ENCODE peak calls at places on chromosomes 6 and 20, in five cellular contexts. T, D, J, P and X are unnamed samples.

GRCh38 chr6:138545621-138545980 is 46.3 kb upstream of the NHSL1 start:
- DNase-seq in T (peak; percentile 78), D (no peak), J (peak; percentile 63), P (peak; percentile 24), X (peak; percentile 73)

GRCh38 chr20:10673176-10673830 is 496 bp downstream of the JAG1 start:
- DNase-seq in T (no peak), D (peak; percentile 16), J (peak; percentile 29), P (peak; percentile 45), X (no peak)

GRCh38 chr6:170144952-170145587 is 145.8 kb downstream of the DLL1 start:
- DNase-seq in T (no peak), D (no peak), J (no peak), P (no peak), X (no peak)

GRCh38 chr6:129575378-129576118 is 134.4 kb downstream of the ARHGAP18 start:
- DNase-seq in T (peak; percentile 75), D (peak; percentile 14), J (peak; percentile 67), P (peak; percentile 17), X (peak; percentile 80)

GRCh38 chr6:121090492-121090891 is 243.8 kb downstream of the TBC1D32 start:
- DNase-seq in T (no peak), D (no peak), J (no peak), P (no peak), X (no peak)

GRCh38 chr6:130259557-130259956 is 36.8 kb upstream of the SAMD3 start:
- DNase-seq in T (no peak), D (no peak), J (no peak), P (no peak), X (no peak)

GRCh38 chr6:156880913-156881312 is 103.7 kb downstream of the ARID1B start:
- DNase-seq in T (no peak), D (no peak), J (no peak), P (no peak), X (no peak)

GRCh38 chr6:92723390-92723931 is 695.9 kb downstream of the EPHA7 start:
- DNase-seq in T (no peak), D (no peak), J (peak; percentile 40), P (peak; percentile 8), X (no peak)

GRCh38 chr20:25750765-25751696 is 54.4 kb upstream of the ZNF337 start:
- DNase-seq in T (peak; percentile 39), D (peak; percentile 73), J (peak; percentile 22), P (peak; percentile 51), X (peak; percentile 16)

GRCh38 chr6:88626460-88626859 is 337.0 kb downstream of the RNGTT start:
- DNase-seq in T (no peak), D (no peak), J (peak; percentile 3), P (no peak), X (peak; percentile 33)

GRCh38 chr6:143224516-143224915 is 163.8 kb downstream of the AIG1 start:
- DNase-seq in T (no peak), D (no peak), J (no peak), P (no peak), X (no peak)

GRCh38 chr6:112951829-112952228 is 604.7 kb downstream of the RFPL4B start:
- DNase-seq in T (no peak), D (no peak), J (no peak), P (no peak), X (peak; percentile 21)

GRCh38 chr6:54621285-54621684 is 225.3 kb upstream of the FAM83B start:
- DNase-seq in T (no peak), D (no peak), J (peak; percentile 24), P (no peak), X (no peak)
- TF ChIP-seq CTCF in T (peak; percentile 48), D (no peak), J (peak; percentile 66), P (peak; percentile 21), X (no peak)

GRCh38 chr6:35247642-35248231 is 11.8 kb upstream of the ZNF76 start:
- DNase-seq in T (no peak), D (no peak), J (no peak), P (no peak), X (no peak)
- TF ChIP-seq CTCF in T (no peak), D (no peak), J (no peak), P (no peak), X (no peak)

DNA sequence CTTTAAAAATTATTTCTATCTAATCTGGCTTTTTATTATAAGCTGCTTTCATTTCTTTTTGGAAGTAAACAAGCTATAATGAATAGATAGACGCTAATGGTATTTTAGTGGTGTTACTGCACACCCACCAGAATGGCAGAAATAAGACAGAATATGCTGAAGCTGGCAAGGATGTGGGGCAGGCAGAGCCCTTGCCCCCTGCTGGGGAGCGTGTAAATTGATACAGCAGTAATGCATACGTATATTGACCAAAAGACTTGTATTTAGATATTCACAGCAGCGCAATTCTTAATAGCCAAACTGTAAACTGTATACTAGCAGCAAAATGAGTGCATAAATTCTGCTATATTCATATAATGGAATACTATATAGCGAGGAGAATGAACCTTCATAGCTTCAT is 35.3 kb downstream of the TMEM181 start:
- DNase-seq in T (no peak), D (peak; percentile 26), J (peak; percentile 3), P (no peak), X (no peak)
- TF ChIP-seq CTCF in T (peak; percentile 20), D (peak; percentile 22), J (peak; percentile 32), P (no peak), X (peak; percentile 7)

DNA sequence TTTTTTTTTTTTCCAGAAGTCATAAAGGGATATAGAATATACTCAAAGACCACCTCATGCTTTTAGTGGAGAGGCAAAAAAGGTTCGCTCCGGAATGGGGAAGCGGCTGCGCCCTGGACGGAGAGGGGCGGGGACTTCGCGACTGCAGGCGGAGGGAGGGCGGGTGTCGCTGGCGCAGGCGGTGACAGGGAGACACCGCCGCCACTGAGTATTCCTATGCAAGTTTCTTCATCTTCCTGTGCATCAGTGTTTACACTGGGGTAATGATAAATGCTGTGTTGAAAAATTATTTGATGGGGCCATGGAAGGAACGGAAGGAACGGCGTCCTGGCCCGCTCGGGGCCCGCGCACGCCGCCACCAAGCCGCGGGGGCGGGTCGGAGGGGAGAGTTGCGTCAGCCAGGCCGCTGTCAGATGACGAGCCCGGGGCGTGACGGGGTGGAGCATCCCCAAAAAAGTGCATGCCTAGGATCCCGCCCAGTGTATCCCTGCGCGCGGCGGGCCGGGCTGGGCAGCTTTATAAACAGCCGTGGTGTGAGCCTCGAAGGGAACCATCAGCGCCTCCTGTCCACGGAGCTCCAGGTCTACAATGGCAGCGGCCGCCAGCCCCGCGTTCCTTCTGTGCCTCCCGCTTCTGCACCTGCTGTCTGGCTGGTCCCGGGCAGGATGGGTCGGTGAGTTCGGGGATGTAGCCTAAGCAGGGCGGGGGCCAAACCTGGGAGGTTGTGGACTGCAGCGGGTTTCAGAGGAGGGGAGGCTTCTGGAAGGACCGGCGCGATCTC is at the start of gene ULBP1:
- DNase-seq in T (peak; percentile 88), D (peak; percentile 84), J (peak; percentile 94), P (peak; percentile 76), X (peak; percentile 89)
- TF ChIP-seq CTCF in T (peak; percentile 13), D (no peak), J (peak; percentile 20), P (no peak), X (no peak)

DNA sequence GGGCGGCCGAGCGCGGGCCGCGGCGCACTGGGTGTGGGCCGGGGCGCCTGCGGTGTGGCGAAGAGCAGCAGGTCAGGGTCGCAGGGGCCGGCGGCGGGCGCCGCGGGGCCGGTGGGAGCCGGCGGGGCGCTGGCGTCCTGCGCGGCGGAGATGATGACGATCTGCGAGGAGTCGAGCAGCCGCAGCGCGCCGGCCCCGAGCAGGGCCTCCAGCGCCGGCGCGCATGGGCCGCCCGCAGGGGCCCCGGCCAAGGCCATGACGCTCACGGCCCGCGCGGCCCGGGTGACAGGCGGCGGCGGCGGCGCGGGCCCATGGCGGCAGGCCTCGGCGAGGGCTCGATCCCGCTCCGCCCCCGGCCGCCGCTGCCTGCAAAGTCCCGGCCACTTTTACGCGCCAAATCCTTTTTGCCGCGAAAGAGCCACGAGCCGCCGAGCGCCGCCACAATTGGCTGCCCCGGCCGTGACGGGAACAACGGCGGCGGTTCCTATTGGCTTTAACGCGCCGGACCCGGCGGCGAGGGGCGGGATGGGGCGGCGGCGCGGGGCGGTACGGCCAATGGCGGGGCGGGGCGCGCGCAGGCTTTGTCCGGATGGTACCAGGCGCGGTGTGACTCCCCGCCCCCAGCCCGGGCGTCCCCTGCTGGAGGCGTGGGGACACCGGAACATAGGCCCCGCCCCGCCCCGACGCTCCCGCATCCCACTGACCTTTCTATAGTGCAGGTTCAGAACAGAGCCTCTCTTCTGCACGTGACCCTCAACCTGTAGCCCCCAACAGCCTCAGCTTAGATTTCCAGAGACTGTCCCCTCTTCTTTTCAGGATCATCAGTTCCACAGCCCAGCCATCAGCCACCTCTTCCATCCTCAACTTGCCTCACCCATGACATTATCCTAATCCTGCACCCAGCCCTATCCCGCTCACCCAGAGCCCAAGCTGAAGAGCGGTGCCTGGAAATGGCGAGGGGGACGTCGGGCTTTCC is at the start of gene E2F1:
- DNase-seq in T (peak; percentile 91), D (peak; percentile 97), J (peak; percentile 88), P (peak; percentile 96), X (peak; percentile 89)
- TF ChIP-seq CTCF in T (peak; percentile 11), D (peak; percentile 33), J (peak; percentile 20), P (peak; percentile 59), X (peak; percentile 21)

DNA sequence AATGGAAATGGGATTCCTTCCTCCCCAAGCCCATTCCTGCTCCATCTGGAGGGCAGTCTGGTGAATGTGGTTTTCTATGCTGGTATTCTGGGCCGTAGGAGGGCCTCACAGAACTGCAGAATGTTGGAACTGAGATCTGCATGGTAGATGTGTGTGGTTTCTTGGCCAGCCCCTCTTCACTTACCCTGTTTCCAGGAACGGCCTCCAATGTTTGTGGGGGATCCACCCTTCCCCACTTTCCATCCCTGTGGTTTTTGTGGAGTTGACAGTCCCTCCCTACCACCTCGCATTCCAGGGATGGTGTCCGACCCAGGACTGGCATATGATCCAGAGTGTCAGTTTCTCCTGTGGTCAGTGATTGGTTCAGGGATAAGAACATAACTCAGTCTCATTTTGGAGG is 26.7 kb upstream of the TMEM14A start:
- DNase-seq in T (no peak), D (no peak), J (no peak), P (no peak), X (no peak)
- TF ChIP-seq CTCF in T (no peak), D (no peak), J (no peak), P (no peak), X (no peak)

DNA sequence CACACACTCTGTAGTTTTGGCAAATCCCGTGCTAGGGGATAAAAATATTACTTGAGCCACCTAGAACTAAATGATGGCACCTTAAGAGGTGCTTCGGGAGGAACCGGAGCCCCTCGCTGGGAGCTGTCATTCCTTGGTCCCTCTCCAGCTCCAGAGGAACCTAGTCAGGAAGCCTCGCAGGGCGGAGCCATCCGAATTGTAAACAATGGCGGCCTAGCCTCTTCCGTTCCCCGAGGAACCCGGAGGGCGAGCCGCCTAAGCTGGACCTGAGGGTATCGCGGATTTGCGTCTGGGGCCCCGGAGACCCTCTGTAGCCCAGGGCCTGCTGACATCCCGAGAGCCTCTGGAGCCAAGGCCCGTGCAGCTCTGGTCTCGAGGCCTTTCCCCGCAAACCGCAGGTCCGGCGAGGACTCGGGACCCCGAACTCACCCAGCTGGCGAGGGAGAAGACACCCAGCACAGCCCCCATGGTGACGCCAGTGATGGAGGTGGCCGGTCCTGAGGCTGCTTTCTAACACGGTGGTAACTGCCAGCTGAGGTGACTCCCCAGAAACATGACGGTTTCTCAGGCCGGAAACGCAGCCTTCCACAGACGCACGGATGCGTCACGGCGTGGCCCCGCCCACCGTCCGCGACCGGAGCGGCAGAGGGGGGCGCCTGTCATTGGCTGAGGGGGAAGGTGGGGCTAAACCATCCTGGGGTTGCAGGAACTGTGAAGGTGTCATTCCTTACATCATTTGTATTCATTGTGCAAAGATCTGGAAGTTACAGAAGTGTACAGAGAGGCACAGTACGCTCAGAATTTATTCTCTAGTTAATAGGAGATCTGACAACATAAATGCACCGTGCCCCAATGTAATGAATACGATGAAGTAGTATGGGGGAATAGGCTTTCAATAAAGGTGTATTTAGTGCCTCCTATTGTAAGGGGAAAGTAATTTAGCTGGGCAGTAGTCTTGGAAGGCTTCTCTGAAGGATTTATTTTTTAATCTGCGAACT is at the start of gene SERINC3:
- DNase-seq in T (peak; percentile 97), D (peak; percentile 99), J (peak; percentile 93), P (peak; percentile 96), X (peak; percentile 95)
- TF ChIP-seq CTCF in T (peak; percentile 20), D (no peak), J (peak; percentile 22), P (no peak), X (no peak)

GRCh38 chr20:48421547-48421946 is 406.3 kb downstream of the PREX1 start:
- DNase-seq in T (no peak), D (no peak), J (no peak), P (no peak), X (no peak)
- TF ChIP-seq CTCF in T (no peak), D (no peak), J (no peak), P (no peak), X (no peak)